ENCODE peak calls at places on chromosomes 2 and 18, in seven cellular contexts. Q, T, E, Y, B, V and U are unnamed samples.

GRCh38 chr18:42339324-42339723 is 384.3 kb downstream of the PIK3C3 start:
- DNase-seq in Y (no peak), V (no peak), E (no peak), Q (no peak), T (no peak), B (no peak), U (no peak)

GRCh38 chr2:54279385-54279784 is 23.4 kb upstream of the TSPYL6 start:
- DNase-seq in Q (no peak), T (peak; percentile 14), B (no peak), E (no peak), Y (no peak), V (no peak), U (no peak)

GRCh38 chr18:75574197-75574596 is 146.7 kb upstream of the SMIM21 start:
- DNase-seq in Y (no peak), E (peak; percentile 35), B (no peak), T (no peak), Q (no peak), V (no peak), U (no peak)

GRCh38 chr2:207311316-207312005 is 145.7 kb upstream of the KLF7 start:
- DNase-seq in B (no peak), E (peak; percentile 90), V (peak; percentile 72), Y (peak; percentile 42), Q (no peak), T (peak; percentile 86), U (peak; percentile 100)

GRCh38 chr2:160687629-160688028 is 194.0 kb upstream of the RBMS1 start:
- DNase-seq in Y (no peak), E (no peak), V (no peak), B (no peak), T (no peak), Q (no peak), U (no peak)

GRCh38 chr2:47173986-47174730 is 19.1 kb upstream of the STPG4 start:
- DNase-seq in E (no peak), Q (no peak), B (no peak), Y (peak; percentile 42), T (no peak), V (no peak), U (no peak)

GRCh38 chr2:25763575-25763974 is 90.2 kb upstream of the DTNB start:
- DNase-seq in E (no peak), V (no peak), T (no peak), Q (no peak), B (no peak), Y (no peak), U (no peak)

GRCh38 chr2:96532641-96533291 is 3.8 kb upstream of the ARID5A start:
- DNase-seq in E (no peak), Q (no peak), T (no peak), Y (no peak), V (no peak), B (no peak), U (no peak)

GRCh38 chr2:142878061-142878741 is 737 bp downstream of the KYNU start:
- DNase-seq in Y (no peak), E (no peak), T (no peak), B (no peak), V (no peak), Q (no peak), U (no peak)

GRCh38 chr2:5365871-5366461 is 326.2 kb upstream of the SOX11 start:
- DNase-seq in Q (peak; percentile 13), T (no peak), E (no peak), Y (peak; percentile 7), V (peak; percentile 69), B (no peak), U (peak; percentile 13)

GRCh38 chr2:6968319-6969100 is 51.3 kb downstream of the RNF144A start:
- DNase-seq in E (no peak), B (no peak), V (no peak), T (no peak), Q (no peak), Y (no peak), U (peak; percentile 38)

GRCh38 chr2:101354420-101354819 is 32.9 kb downstream of the CREG2 start:
- DNase-seq in B (no peak), E (no peak), T (no peak), V (no peak), Q (no peak), Y (no peak), U (no peak)

GRCh38 chr2:4134881-4135565 is 431.6 kb downstream of the DCDC2C start:
- DNase-seq in T (no peak), Y (no peak), B (no peak), Q (no peak), V (no peak), E (no peak), U (no peak)

GRCh38 chr2:12177052-12177994 is 430.9 kb downstream of the LPIN1 start:
- DNase-seq in V (peak; percentile 93), E (peak; percentile 87), Y (peak; percentile 8), B (no peak), T (peak; percentile 69), Q (no peak), U (peak; percentile 45)

GRCh38 chr2:39435974-39436591 is 1.0 kb downstream of the MAP4K3 start:
- DNase-seq in Q (no peak), E (peak; percentile 27), T (peak; percentile 44), Y (peak; percentile 51), V (no peak), B (no peak), U (no peak)

GRCh38 chr2:230877737-230878598 is 13.2 kb downstream of the ITM2C start:
- DNase-seq in Q (no peak), B (peak; percentile 75), T (no peak), E (no peak), V (no peak), Y (peak; percentile 53), U (no peak)

GRCh38 chr2:241207151-241207550 is 18.7 kb downstream of the ANO7 start:
- DNase-seq in T (no peak), Q (no peak), V (no peak), Y (no peak), B (no peak), E (no peak), U (no peak)

GRCh38 chr2:36951574-36951973 is 14.8 kb downstream of the STRN start:
- DNase-seq in V (no peak), B (no peak), E (no peak), Q (no peak), T (no peak), Y (peak; percentile 23), U (no peak)

GRCh38 chr2:88024509-88024908 is 8.2 kb upstream of the RNU2-63P start:
- DNase-seq in V (peak; percentile 20), Q (no peak), E (no peak), T (no peak), B (no peak), Y (no peak), U (no peak)